ENCODE peak calls at places on chromosomes 3 and 15, in seven cellular contexts. H is IMR-90, Q is body of pancreas, W is right lobe of liver, I is ovary, O is K562, S is GM12878. A is an unnamed sample. For H3K27me3, the result is how much of the 10 kb centered on the place peaks cover.

GRCh38 chr15:31867536-31868442 is 162.5 kb upstream of the CHRNA7 start:
- DNase-seq in S (peak), W (peak), I (no peak), Q (peak), H (peak), O (peak), A (no peak)

GRCh38 chr3:155084567-155084966 is 4.4 kb downstream of the MME start:
- DNase-seq in I (no peak), H (no peak), O (no peak), W (no peak), S (no peak), Q (no peak), A (no peak)

GRCh38 chr15:73318463-73319351 is 50.1 kb downstream of the HCN4 start:
- DNase-seq in I (no peak), W (peak), Q (peak), S (no peak), O (peak), H (no peak), A (no peak)

GRCh38 chr3:22713936-22714335 is 489.2 kb upstream of the UBE2E2 start:
- DNase-seq in W (no peak), H (peak), I (no peak), O (no peak), S (no peak), Q (no peak), A (no peak)

GRCh38 chr3:177602601-177603136 is 405.4 kb upstream of the TBL1XR1 start:
- DNase-seq in H (peak), I (no peak), S (no peak), W (no peak), O (no peak), Q (peak), A (no peak)

GRCh38 chr3:111758642-111759041 is 100.4 kb upstream of the PHLDB2 start:
- DNase-seq in H (peak), W (no peak), O (no peak), S (no peak), I (no peak), Q (no peak), A (no peak)

GRCh38 chr3:88657459-88657858 is 450.0 kb upstream of the EPHA3 start:
- DNase-seq in I (no peak), Q (no peak), O (no peak), S (no peak), H (no peak), W (no peak), A (no peak)

GRCh38 chr3:182036382-182036781 is 324.7 kb downstream of the SOX2 start:
- DNase-seq in H (no peak), S (no peak), I (no peak), Q (no peak), W (no peak), O (no peak), A (no peak)

GRCh38 chr15:98964461-98965454 is 42.8 kb downstream of the PGPEP1L start:
- DNase-seq in S (no peak), H (no peak), O (no peak), W (no peak), Q (no peak), I (no peak), A (no peak)

GRCh38 chr3:122416966-122417365 is 1.1 kb upstream of the WDR5B start:
- DNase-seq in O (no peak), H (no peak), I (no peak), W (peak), S (no peak), Q (peak), A (no peak)

GRCh38 chr15:101675796-101676582 is 23.8 kb upstream of the TM2D3 start:
- DNase-seq in I (no peak), H (peak), O (no peak), W (no peak), Q (no peak), S (no peak), A (no peak)

GRCh38 chr3:64311424-64311920 is 86.2 kb upstream of the PRICKLE2 start:
- DNase-seq in W (no peak), Q (no peak), H (peak), O (no peak), S (no peak), I (no peak), A (no peak)

GRCh38 chr3:170961616-170962400 is 53.4 kb upstream of the EIF5A2 start:
- DNase-seq in Q (no peak), W (no peak), I (no peak), H (peak), O (peak), S (no peak), A (no peak)

GRCh38 chr3:123611077-123611476 is 26.2 kb upstream of the HACD2 start:
- DNase-seq in Q (no peak), I (no peak), S (no peak), O (no peak), W (no peak), H (no peak), A (no peak)

GRCh38 chr3:119302697-119303630 is 8.8 kb downstream of the ARHGAP31 start:
- DNase-seq in H (no peak), W (no peak), O (no peak), S (no peak), I (no peak), Q (no peak), A (peak)

GRCh38 chr3:138948371-138949001 is 1.5 kb downstream of the FOXL2NB start:
- DNase-seq in S (no peak), H (no peak), O (no peak), W (no peak), I (no peak), Q (no peak), A (no peak)

GRCh38 chr3:195403244-195403643 is 39.6 kb downstream of the ACAP2 start:
- DNase-seq in Q (no peak), I (no peak), H (no peak), O (no peak), W (no peak), S (no peak), A (no peak)

GRCh38 chr3:188385295-188385694 is 231.3 kb downstream of the LPP start:
- DNase-seq in H (no peak), W (no peak), Q (no peak), I (no peak), S (no peak), O (no peak), A (no peak)

GRCh38 chr3:7288133-7288532 is 427.2 kb downstream of the GRM7 start:
- DNase-seq in Q (no peak), H (no peak), S (no peak), W (no peak), O (no peak), I (no peak), A (no peak)

GRCh38 chr15:63401078-63401477 is 19.4 kb upstream of the CA12 start:
- DNase-seq in I (no peak), W (no peak), Q (no peak), H (no peak), S (no peak), O (no peak), A (no peak)

GRCh38 chr3:129867506-129868124 is 25.9 kb downstream of the TMCC1 start:
- DNase-seq in O (no peak), W (no peak), I (no peak), H (peak), Q (no peak), S (no peak), A (no peak)

GRCh38 chr3:139772539-139773500 is 95.0 kb upstream of the NMNAT3 start:
- DNase-seq in H (peak), S (no peak), W (no peak), I (no peak), O (no peak), Q (no peak), A (no peak)

GRCh38 chr3:129439381-129439816 is 349 bp downstream of the MBD4 start:
- DNase-seq in I (no peak), Q (peak), H (no peak), O (peak), W (peak), S (no peak), A (no peak)

GRCh38 chr3:49723301-49723630 is 485 bp downstream of the GMPPB start:
- DNase-seq in H (peak), W (peak), I (peak), Q (peak), S (no peak), O (peak), A (no peak)

GRCh38 chr3:38579146-38579545 is 70.3 kb downstream of the SCN5A start:
- DNase-seq in I (no peak), S (no peak), W (no peak), H (no peak), O (no peak), Q (peak), A (no peak)

GRCh38 chr3:125715651-125716050 is 120.4 kb upstream of the OSBPL11 start:
- DNase-seq in W (no peak), O (no peak), S (no peak), Q (no peak), I (no peak), H (no peak), A (no peak)

GRCh38 chr15:55741592-55742497 is 1.1 kb downstream of the PRTG start:
- DNase-seq in H (no peak), O (no peak), S (no peak), W (peak), Q (peak), I (peak), A (no peak)

GRCh38 chr15:52503788-52504496 is 24.7 kb downstream of the MYO5A start:
- DNase-seq in W (no peak), H (peak), S (peak), I (no peak), O (no peak), Q (no peak), A (no peak)

GRCh38 chr15:77091072-77091471 is 20.2 kb upstream of the TSPAN3 start:
- DNase-seq in H (no peak), I (no peak), O (no peak), S (no peak), W (no peak), Q (no peak), A (no peak)

GRCh38 chr3:126132751-126133511 is 47.5 kb downstream of the ALDH1L1 start:
- DNase-seq in Q (peak), I (peak), O (peak), W (peak), H (peak), S (no peak), A (no peak)

GRCh38 chr3:11668243-11669232 is 24.8 kb upstream of the VGLL4 start:
- DNase-seq in H (peak), S (no peak), W (no peak), Q (no peak), O (no peak), I (no peak), A (no peak)

GRCh38 chr3:195071011-195071728 is 199.8 kb downstream of the XXYLT1 start:
- DNase-seq in Q (no peak), H (no peak), O (no peak), S (no peak), W (peak), I (no peak), A (no peak)

GRCh38 chr15:33729648-33730047 is 238.6 kb upstream of the CHRM5 start:
- DNase-seq in W (no peak), I (no peak), S (no peak), Q (no peak), O (no peak), H (peak), A (no peak)

DNA sequence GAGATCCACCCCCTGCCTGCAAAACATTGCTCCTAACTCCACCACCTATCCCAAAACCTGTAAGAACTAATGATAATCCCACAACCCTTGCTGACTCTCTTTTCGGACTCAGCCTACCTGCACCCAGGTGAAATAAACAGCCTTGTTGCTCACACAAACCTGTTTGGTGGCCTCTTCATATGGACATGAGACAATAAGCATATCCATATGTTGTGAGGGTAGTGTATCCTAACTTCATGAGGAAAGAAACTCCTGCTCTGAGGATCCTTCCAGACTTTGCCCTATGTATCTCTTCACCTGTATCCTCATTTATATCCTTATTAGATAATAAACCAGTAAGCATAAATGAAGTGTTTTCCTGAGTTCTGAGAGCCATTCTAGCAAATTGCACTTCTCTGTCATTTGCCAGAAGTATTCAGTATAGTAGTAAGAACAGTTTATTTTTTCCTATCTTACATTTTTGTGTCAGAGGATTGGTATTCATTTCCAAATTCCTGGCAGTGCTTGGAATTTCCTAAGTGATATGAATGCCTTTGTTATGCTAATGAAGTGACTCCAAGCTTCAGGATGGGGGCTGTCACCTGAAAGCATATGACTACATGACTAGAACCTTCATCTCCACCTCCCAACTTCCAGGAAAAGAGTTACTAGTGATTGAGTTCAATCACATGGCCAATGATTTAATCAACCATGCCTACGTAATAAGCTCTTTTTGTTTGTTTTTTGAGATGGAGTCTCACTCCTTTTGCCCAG is 30.2 kb downstream of the TTBK2 start:
- DNase-seq in W (no peak), Q (no peak), O (no peak), H (peak), I (no peak), S (no peak), A (no peak)
- H3K27ac ChIP-seq in W (no peak), Q (no peak), O (no peak), H (peak), I (no peak), S (no peak), A (no peak)

DNA sequence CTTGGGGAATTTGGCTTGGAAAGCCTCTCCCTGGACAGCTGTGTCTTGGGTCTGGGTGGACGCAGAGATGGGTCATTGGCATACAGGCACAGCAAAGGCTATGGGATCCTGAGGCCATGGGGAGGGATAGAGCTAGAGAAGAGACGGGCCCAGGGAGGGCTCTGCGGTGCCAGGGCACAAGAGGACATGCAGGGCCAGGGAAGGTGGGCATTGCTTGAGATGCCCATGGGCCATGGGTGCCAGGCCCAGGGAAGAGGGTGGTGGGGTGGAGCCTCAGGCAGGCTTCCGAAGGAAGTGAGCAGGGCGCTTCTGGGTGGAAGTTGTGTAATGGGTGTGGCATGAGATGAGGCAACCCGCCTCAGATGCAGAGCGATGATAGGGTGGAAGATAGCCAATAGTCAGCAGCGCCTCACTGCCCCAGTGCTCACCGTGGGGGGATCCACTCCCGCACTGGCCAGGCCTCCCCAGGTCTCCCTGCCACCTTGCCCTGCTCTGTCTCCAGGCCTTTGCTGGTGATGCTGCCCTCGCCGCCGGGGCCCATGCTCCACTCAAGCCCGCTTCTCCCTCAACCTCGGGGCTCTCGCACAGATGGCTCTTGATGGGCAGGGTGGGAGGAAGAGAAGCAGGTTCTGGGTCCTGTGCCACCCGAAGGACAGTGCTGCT is 51.4 kb downstream of the DNAJB8 start:
- DNase-seq in S (no peak), W (no peak), H (no peak), I (no peak), O (peak), Q (no peak), A (no peak)
- TF ChIP-seq POLR2A in S (no peak), W (no peak), H (no peak), I (no peak), O (peak), Q (no peak), A (no peak)

GRCh38 chr3:150933473-150934008 is 28.3 kb upstream of the MINDY4B start:
- DNase-seq in W (no peak), O (no peak), H (no peak), S (no peak), I (no peak), Q (no peak), A (no peak)

GRCh38 chr3:150928234-150928633 is 23.0 kb upstream of the MINDY4B start:
- DNase-seq in Q (no peak), O (no peak), S (no peak), I (no peak), H (no peak), W (no peak), A (no peak)

GRCh38 chr3:150926328-150926727 is 21.1 kb upstream of the MINDY4B start:
- DNase-seq in O (no peak), I (no peak), Q (no peak), S (no peak), W (no peak), H (no peak), A (no peak)

GRCh38 chr3:150931710-150932109 is 26.5 kb upstream of the MINDY4B start:
- DNase-seq in W (no peak), Q (no peak), I (no peak), H (no peak), O (no peak), S (no peak), A (no peak)

DNA sequence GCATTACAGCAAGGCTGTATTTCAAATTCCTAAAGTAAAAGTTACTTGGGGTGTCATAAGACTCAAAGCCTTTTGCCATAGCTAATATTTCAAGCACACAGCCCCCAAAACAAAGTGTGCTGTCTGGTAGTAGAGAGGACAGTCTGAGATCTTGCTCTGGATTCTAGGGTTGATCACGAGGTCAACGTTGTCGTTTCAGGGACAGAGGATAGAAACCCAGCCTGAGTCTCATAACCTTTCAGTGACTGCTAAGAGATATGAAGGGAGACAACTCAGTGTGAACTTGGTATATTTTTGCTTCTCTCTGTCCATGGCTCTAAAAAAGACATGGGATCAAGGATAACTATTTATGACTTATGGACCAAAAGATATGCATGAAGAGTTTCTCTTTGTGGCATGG is 25.6 kb upstream of the MINDY4B start:
- DNase-seq in W (no peak), S (no peak), I (no peak), H (no peak), Q (no peak), O (no peak), A (no peak)
- H3K27me3 ChIP-seq in W (under half), S (under half), I (under half), H (under half), Q (under half), O (under half), A (under half)

GRCh38 chr3:51544011-51544775 is 5.7 kb downstream of the RAD54L2 start:
- DNase-seq in H (no peak), W (no peak), I (no peak), S (no peak), O (no peak), Q (no peak), A (no peak)

GRCh38 chr3:51550080-51550819 is 11.7 kb downstream of the RAD54L2 start:
- DNase-seq in Q (no peak), I (no peak), O (no peak), H (no peak), W (no peak), S (no peak), A (no peak)

GRCh38 chr3:51549311-51549710 is 10.8 kb downstream of the RAD54L2 start:
- DNase-seq in H (no peak), O (no peak), S (no peak), W (no peak), I (no peak), Q (no peak), A (no peak)

GRCh38 chr3:51547274-51547673 is 8.8 kb downstream of the RAD54L2 start:
- DNase-seq in I (no peak), O (no peak), W (no peak), H (no peak), Q (no peak), S (no peak), A (no peak)
- H3K27ac ChIP-seq in I (no peak), O (no peak), W (no peak), H (no peak), Q (no peak), S (no peak), A (no peak)

GRCh38 chr15:97960364-97961066 is at the start of gene ARRDC4:
- DNase-seq in Q (peak), W (peak), H (peak), I (peak), O (peak), S (no peak), A (peak)
- TF ChIP-seq POLR2A in Q (peak), W (peak), H (peak), I (peak), O (peak), S (no peak), A (peak)